ENCODE peak calls at places on chromosomes 4 and X, in seven cellular contexts. One of them, this sample, is unnamed.

GRCh38 chr4:138611721-138612120 is 369.6 kb upstream of the SLC7A11 start:
- DNase-seq in OCI-M1: peak; percentile 67
- DNase-seq in LHCN-M2: no peak
- DNase-seq in activated CD4-positive, alpha-beta T cell treated with anti-CD3 and anti-CD28 coated beads for 4 hours: no peak
- DNase-seq in PC-3: no peak
- DNase-seq in hypothalamus: no peak
- DNase-seq in NAMALWA: no peak
- DNase-seq in this sample: no peak

GRCh38 chr4:161629694-161630441 is 533.9 kb downstream of the FSTL5 start:
- DNase-seq in OCI-M1: no peak
- DNase-seq in hypothalamus: no peak
- DNase-seq in activated CD4-positive, alpha-beta T cell treated with anti-CD3 and anti-CD28 coated beads for 4 hours: no peak
- DNase-seq in PC-3: no peak
- DNase-seq in NAMALWA: no peak
- DNase-seq in LHCN-M2: peak; percentile 60
- DNase-seq in this sample: no peak

GRCh38 chr4:10164877-10165283 is 48.3 kb upstream of the WDR1 start:
- DNase-seq in NAMALWA: peak; percentile 11
- DNase-seq in LHCN-M2: peak; percentile 15
- DNase-seq in hypothalamus: no peak
- DNase-seq in activated CD4-positive, alpha-beta T cell treated with anti-CD3 and anti-CD28 coated beads for 4 hours: no peak
- DNase-seq in PC-3: peak; percentile 43
- DNase-seq in OCI-M1: peak; percentile 82
- DNase-seq in this sample: peak; percentile 64

GRCh38 chr4:7905461-7905915 is 34.2 kb downstream of the AFAP1 start:
- DNase-seq in PC-3: no peak
- DNase-seq in hypothalamus: no peak
- DNase-seq in OCI-M1: no peak
- DNase-seq in activated CD4-positive, alpha-beta T cell treated with anti-CD3 and anti-CD28 coated beads for 4 hours: no peak
- DNase-seq in LHCN-M2: peak; percentile 63
- DNase-seq in NAMALWA: no peak
- DNase-seq in this sample: no peak

GRCh38 chrX:113929004-113929403 is 654.9 kb upstream of the HTR2C start:
- DNase-seq in OCI-M1: peak; percentile 17
- DNase-seq in hypothalamus: peak; percentile 0
- DNase-seq in NAMALWA: peak; percentile 20
- DNase-seq in PC-3: peak; percentile 44
- DNase-seq in activated CD4-positive, alpha-beta T cell treated with anti-CD3 and anti-CD28 coated beads for 4 hours: no peak
- DNase-seq in LHCN-M2: no peak
- DNase-seq in this sample: peak; percentile 70

GRCh38 chr4:8819421-8820177 is 52.0 kb downstream of the HMX1 start:
- DNase-seq in NAMALWA: no peak
- DNase-seq in OCI-M1: no peak
- DNase-seq in PC-3: no peak
- DNase-seq in hypothalamus: no peak
- DNase-seq in activated CD4-positive, alpha-beta T cell treated with anti-CD3 and anti-CD28 coated beads for 4 hours: no peak
- DNase-seq in LHCN-M2: no peak
- DNase-seq in this sample: no peak

GRCh38 chrX:11435568-11435967 is 142.4 kb downstream of the AMELX start:
- DNase-seq in OCI-M1: no peak
- DNase-seq in LHCN-M2: peak; percentile 73
- DNase-seq in PC-3: no peak
- DNase-seq in activated CD4-positive, alpha-beta T cell treated with anti-CD3 and anti-CD28 coated beads for 4 hours: no peak
- DNase-seq in NAMALWA: no peak
- DNase-seq in hypothalamus: no peak
- DNase-seq in this sample: no peak

GRCh38 chr4:14361084-14361483 is 641.2 kb upstream of the CPEB2 start:
- DNase-seq in LHCN-M2: no peak
- DNase-seq in NAMALWA: no peak
- DNase-seq in PC-3: no peak
- DNase-seq in activated CD4-positive, alpha-beta T cell treated with anti-CD3 and anti-CD28 coated beads for 4 hours: no peak
- DNase-seq in OCI-M1: peak; percentile 84
- DNase-seq in hypothalamus: no peak
- DNase-seq in this sample: no peak

GRCh38 chrX:48761674-48762471 is at the start of gene GLOD5:
- DNase-seq in PC-3: peak; percentile 88
- DNase-seq in activated CD4-positive, alpha-beta T cell treated with anti-CD3 and anti-CD28 coated beads for 4 hours: no peak
- DNase-seq in OCI-M1: no peak
- DNase-seq in LHCN-M2: no peak
- DNase-seq in hypothalamus: no peak
- DNase-seq in NAMALWA: no peak
- DNase-seq in this sample: peak; percentile 52

GRCh38 chrX:130793966-130794365 is 109.0 kb downstream of the ENOX2 start:
- DNase-seq in NAMALWA: no peak
- DNase-seq in PC-3: peak; percentile 23
- DNase-seq in activated CD4-positive, alpha-beta T cell treated with anti-CD3 and anti-CD28 coated beads for 4 hours: no peak
- DNase-seq in LHCN-M2: no peak
- DNase-seq in OCI-M1: no peak
- DNase-seq in hypothalamus: no peak
- DNase-seq in this sample: no peak

This sample was measured in KBM-7.